ENCODE peak calls at places on chromosomes 1 and 21, in nine cellular contexts. V is upper lobe of right lung, B is NCI-H1436 treated with DMSO at 0.1 percent for 48 hours, R is NCI-H146, I is GDM1, Z is GM20000, E is RWPE1, G is HT1080, L is T-helper 2 cell. O is an unnamed sample.

GRCh38 chr1:225668222-225668621 is 15.3 kb upstream of the ENAH start:
- DNase-seq in B (no peak), Z (no peak), I (no peak), G (no peak), V (no peak), L (no peak), E (no peak), R (no peak), O (no peak)

GRCh38 chr1:42013881-42014470 is 95.3 kb upstream of the HIVEP3 start:
- DNase-seq in I (no peak), V (no peak), B (no peak), E (no peak), L (no peak), R (no peak), G (peak; percentile 11), Z (no peak), O (no peak)

GRCh38 chr21:25977068-25977611 is 193.4 kb downstream of the APP start:
- DNase-seq in G (no peak), I (no peak), V (no peak), R (no peak), B (no peak), E (no peak), L (no peak), Z (no peak), O (no peak)

GRCh38 chr1:118304722-118305344 is 119.8 kb upstream of the SPAG17 start:
- DNase-seq in R (no peak), B (no peak), G (peak; percentile 3), L (no peak), Z (no peak), I (no peak), E (peak; percentile 8), V (no peak), O (peak; percentile 31)

GRCh38 chr1:150168960-150169565 is 19.3 kb downstream of the PLEKHO1 start:
- DNase-seq in V (peak; percentile 76), E (peak; percentile 80), L (peak; percentile 34), I (peak; percentile 26), B (no peak), Z (peak; percentile 70), G (peak; percentile 59), R (peak; percentile 60), O (peak; percentile 82)

GRCh38 chr1:26693557-26694184 is 2.1 kb upstream of the ARID1A start:
- DNase-seq in E (no peak), R (no peak), V (no peak), I (no peak), G (no peak), B (no peak), Z (no peak), L (no peak), O (peak; percentile 14)

GRCh38 chr1:224180783-224181452 is 2.1 kb upstream of the DEGS1 start:
- DNase-seq in R (no peak), Z (no peak), L (no peak), I (no peak), E (no peak), V (no peak), B (no peak), G (no peak), O (no peak)

GRCh38 chr1:61448934-61449368 is 276.0 kb downstream of the TM2D1 start:
- DNase-seq in L (no peak), I (no peak), V (no peak), Z (no peak), G (no peak), B (no peak), R (no peak), E (no peak), O (no peak)

GRCh38 chr1:9413143-9413876 is 120.6 kb downstream of the SPSB1 start:
- DNase-seq in I (no peak), L (peak; percentile 56), Z (peak; percentile 87), B (no peak), G (peak; percentile 47), E (peak; percentile 73), V (peak; percentile 69), R (no peak), O (peak; percentile 34)

GRCh38 chr1:6198646-6199297 is 623 bp downstream of the RPL22 start:
- DNase-seq in V (no peak), E (no peak), I (no peak), Z (no peak), L (no peak), R (no peak), G (no peak), B (no peak), O (no peak)

GRCh38 chr21:31726407-31726806 is 5.5 kb downstream of the SCAF4 start:
- DNase-seq in V (no peak), E (no peak), I (no peak), R (no peak), L (no peak), Z (no peak), G (no peak), B (no peak), O (no peak)

O was measured in MCF 10A.